ENCODE peak calls at places on chromosomes 11 and 22, in six cellular contexts. U is EL, F is NCI-H460, Y is choroid plexus epithelial cell, R is GM04504, V is anterior cingulate cortex. K is an unnamed sample.

GRCh38 chr11:86978247-86978646 is 23.1 kb upstream of the FZD4 start:
- DNase-seq in R (no peak), F (no peak), U (no peak), V (no peak), Y (peak), K (no peak)

GRCh38 chr11:46522682-46523281 is 71.0 kb downstream of the AMBRA1 start:
- DNase-seq in Y (no peak), F (no peak), U (no peak), R (no peak), V (no peak), K (no peak)

GRCh38 chr22:26570864-26571525 is 18.9 kb downstream of the TPST2 start:
- DNase-seq in Y (no peak), U (no peak), F (no peak), R (no peak), V (no peak), K (no peak)

GRCh38 chr11:27912916-27913315 is 195.0 kb downstream of the KIF18A start:
- DNase-seq in F (no peak), Y (peak), R (no peak), U (peak), V (no peak), K (peak)

GRCh38 chr22:17922925-17923898 is 101.1 kb downstream of the MICAL3 start:
- DNase-seq in R (no peak), U (peak), Y (peak), F (no peak), V (no peak), K (peak)

GRCh38 chr11:71385091-71385490 is 63.1 kb downstream of the DHCR7 start:
- DNase-seq in U (no peak), V (peak), Y (no peak), R (no peak), F (no peak), K (no peak)

GRCh38 chr11:68470304-68470811 is 9.8 kb downstream of the PPP6R3 start:
- DNase-seq in R (no peak), U (no peak), V (peak), F (no peak), Y (no peak), K (no peak)

GRCh38 chr22:20464096-20464614 is 26.5 kb upstream of the SCARF2 start:
- DNase-seq in U (no peak), Y (no peak), F (no peak), R (no peak), V (no peak), K (no peak)

GRCh38 chr22:38782402-38783094 is 11.4 kb downstream of the DNAL4 start:
- DNase-seq in U (peak), Y (peak), V (peak), F (no peak), R (no peak), K (peak)

GRCh38 chr11:15770798-15771414 is 585.4 kb downstream of the SOX6 start:
- DNase-seq in V (no peak), Y (peak), F (peak), R (peak), U (peak), K (peak)

GRCh38 chr11:114314096-114314495 is 17.9 kb downstream of the NNMT start:
- DNase-seq in Y (no peak), R (no peak), F (no peak), U (no peak), V (no peak), K (no peak)

GRCh38 chr11:70912226-70912840 is 340.0 kb downstream of the SHANK2 start:
- DNase-seq in F (no peak), Y (no peak), V (peak), U (peak), R (no peak), K (peak)

K was measured in IMR-90.